ENCODE peak calls at places on chromosomes 12 and 14, in seven cellular contexts. One of them, this sample, is unnamed.

GRCh38 chr12:98470469-98471082 is 44.8 kb upstream of the TMPO start:
- DNase-seq in brain microvascular endothelial cell: no peak
- DNase-seq in right atrium auricular region: peak
- DNase-seq in H1: no peak
- DNase-seq in neural progenitor cell: no peak
- DNase-seq in B cell: no peak
- DNase-seq in pancreas: no peak
- DNase-seq in this sample: peak

GRCh38 chr12:59977779-59978178 is 381.9 kb downstream of the SLC16A7 start:
- DNase-seq in pancreas: no peak
- DNase-seq in right atrium auricular region: no peak
- DNase-seq in neural progenitor cell: no peak
- DNase-seq in H1: no peak
- DNase-seq in brain microvascular endothelial cell: no peak
- DNase-seq in B cell: no peak
- DNase-seq in this sample: no peak

GRCh38 chr12:39912211-39912980 is 193.5 kb downstream of the SLC2A13 start:
- DNase-seq in B cell: no peak
- DNase-seq in right atrium auricular region: no peak
- DNase-seq in neural progenitor cell: no peak
- DNase-seq in pancreas: peak
- DNase-seq in brain microvascular endothelial cell: no peak
- DNase-seq in H1: no peak
- DNase-seq in this sample: no peak

GRCh38 chr14:68789798-68790655 is 2.8 kb downstream of the ZFP36L1 start:
- DNase-seq in B cell: no peak
- DNase-seq in H1: no peak
- DNase-seq in neural progenitor cell: peak
- DNase-seq in brain microvascular endothelial cell: no peak
- DNase-seq in pancreas: peak
- DNase-seq in right atrium auricular region: peak
- DNase-seq in this sample: peak

GRCh38 chr12:77152623-77153193 is 87.3 kb upstream of the E2F7 start:
- DNase-seq in B cell: no peak
- DNase-seq in pancreas: no peak
- DNase-seq in brain microvascular endothelial cell: peak
- DNase-seq in neural progenitor cell: peak
- DNase-seq in right atrium auricular region: no peak
- DNase-seq in H1: no peak
- DNase-seq in this sample: no peak

GRCh38 chr14:22737052-22737451 is 29.4 kb upstream of the OXA1L start:
- DNase-seq in right atrium auricular region: no peak
- DNase-seq in pancreas: no peak
- DNase-seq in H1: no peak
- DNase-seq in B cell: no peak
- DNase-seq in brain microvascular endothelial cell: no peak
- DNase-seq in neural progenitor cell: no peak
- DNase-seq in this sample: no peak

GRCh38 chr12:122356192-122356635 is 66.3 kb downstream of the CLIP1 start:
- DNase-seq in brain microvascular endothelial cell: peak
- DNase-seq in pancreas: no peak
- DNase-seq in neural progenitor cell: peak
- DNase-seq in B cell: peak
- DNase-seq in right atrium auricular region: no peak
- DNase-seq in H1: no peak
- DNase-seq in this sample: no peak

GRCh38 chr12:27709932-27710591 is 570 bp upstream of the MRPS35 start:
- DNase-seq in right atrium auricular region: no peak
- DNase-seq in pancreas: no peak
- DNase-seq in H1: no peak
- DNase-seq in neural progenitor cell: no peak
- DNase-seq in B cell: no peak
- DNase-seq in brain microvascular endothelial cell: peak
- DNase-seq in this sample: no peak

GRCh38 chr14:74804219-74804825 is 41.2 kb downstream of the YLPM1 start:
- DNase-seq in right atrium auricular region: no peak
- DNase-seq in brain microvascular endothelial cell: peak
- DNase-seq in B cell: no peak
- DNase-seq in pancreas: no peak
- DNase-seq in H1: no peak
- DNase-seq in neural progenitor cell: peak
- DNase-seq in this sample: no peak

GRCh38 chr12:124032265-124032886 is 59.4 kb downstream of the ZNF664 start:
- DNase-seq in B cell: no peak
- DNase-seq in H1: no peak
- DNase-seq in pancreas: peak
- DNase-seq in neural progenitor cell: peak
- DNase-seq in brain microvascular endothelial cell: peak
- DNase-seq in right atrium auricular region: no peak
- DNase-seq in this sample: no peak

GRCh38 chr14:61101803-61102548 is 120.9 kb downstream of the SLC38A6 start:
- DNase-seq in neural progenitor cell: no peak
- DNase-seq in right atrium auricular region: no peak
- DNase-seq in B cell: no peak
- DNase-seq in H1: no peak
- DNase-seq in pancreas: no peak
- DNase-seq in brain microvascular endothelial cell: no peak
- DNase-seq in this sample: no peak

GRCh38 chr14:52315355-52315718 is 1.2 kb downstream of the PTGER2 start:
- DNase-seq in B cell: no peak
- DNase-seq in neural progenitor cell: peak
- DNase-seq in pancreas: no peak
- DNase-seq in H1: no peak
- DNase-seq in brain microvascular endothelial cell: no peak
- DNase-seq in right atrium auricular region: no peak
- DNase-seq in this sample: no peak

GRCh38 chr12:130775953-130776856 is 60.1 kb upstream of the RIMBP2 start:
- DNase-seq in pancreas: peak
- DNase-seq in B cell: no peak
- DNase-seq in H1: no peak
- DNase-seq in right atrium auricular region: peak
- DNase-seq in brain microvascular endothelial cell: peak
- DNase-seq in neural progenitor cell: peak
- DNase-seq in this sample: no peak

GRCh38 chr12:131391399-131391798 is 319.5 kb upstream of the SFSWAP start:
- DNase-seq in neural progenitor cell: no peak
- DNase-seq in brain microvascular endothelial cell: no peak
- DNase-seq in pancreas: no peak
- DNase-seq in B cell: no peak
- DNase-seq in right atrium auricular region: no peak
- DNase-seq in H1: no peak
- DNase-seq in this sample: no peak

GRCh38 chr14:37384870-37385596 is 187.3 kb downstream of the MIPOL1 start:
- DNase-seq in brain microvascular endothelial cell: no peak
- DNase-seq in B cell: no peak
- DNase-seq in H1: no peak
- DNase-seq in neural progenitor cell: no peak
- DNase-seq in right atrium auricular region: no peak
- DNase-seq in pancreas: peak
- DNase-seq in this sample: no peak

GRCh38 chr12:109264095-109264942 is 44.8 kb downstream of the FOXN4 start:
- DNase-seq in neural progenitor cell: peak
- DNase-seq in right atrium auricular region: peak
- DNase-seq in brain microvascular endothelial cell: peak
- DNase-seq in H1: peak
- DNase-seq in pancreas: peak
- DNase-seq in B cell: no peak
- DNase-seq in this sample: no peak

GRCh38 chr12:118102070-118102469 is 1.7 kb downstream of the VSIG10 start:
- DNase-seq in B cell: no peak
- DNase-seq in H1: no peak
- DNase-seq in pancreas: no peak
- DNase-seq in neural progenitor cell: no peak
- DNase-seq in brain microvascular endothelial cell: no peak
- DNase-seq in right atrium auricular region: no peak
- DNase-seq in this sample: no peak

DNA sequence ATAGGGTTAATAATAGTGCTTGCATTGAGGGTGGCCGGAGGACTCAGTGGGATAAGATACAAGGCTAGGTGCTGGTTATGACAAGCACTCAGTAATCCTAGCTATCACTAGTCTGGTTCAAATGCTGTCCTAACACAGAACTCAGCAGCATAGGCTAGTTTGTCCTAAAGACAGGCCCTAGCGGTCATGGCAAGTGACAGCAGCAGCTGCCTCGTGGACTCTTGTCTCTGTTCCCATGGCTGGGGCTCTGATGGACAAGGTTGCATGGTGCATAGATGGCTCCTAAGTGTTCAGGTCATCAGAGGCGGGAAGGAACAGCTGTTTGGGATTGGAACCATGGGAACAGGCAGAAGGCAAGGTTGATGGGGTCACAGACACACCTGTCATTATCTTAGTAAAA is 42.4 kb upstream of the IGF1 start:
- DNase-seq in H1: no peak
- DNase-seq in right atrium auricular region: no peak
- DNase-seq in neural progenitor cell: no peak
- DNase-seq in pancreas: no peak
- DNase-seq in brain microvascular endothelial cell: no peak
- DNase-seq in B cell: no peak
- DNase-seq in this sample: no peak
- TF ChIP-seq CTCF in H1: peak
- TF ChIP-seq CTCF in right atrium auricular region: no peak
- TF ChIP-seq CTCF in neural progenitor cell: no peak
- TF ChIP-seq CTCF in pancreas: no peak
- TF ChIP-seq CTCF in brain microvascular endothelial cell: no peak
- TF ChIP-seq CTCF in B cell: no peak
- TF ChIP-seq CTCF in this sample: no peak

DNA sequence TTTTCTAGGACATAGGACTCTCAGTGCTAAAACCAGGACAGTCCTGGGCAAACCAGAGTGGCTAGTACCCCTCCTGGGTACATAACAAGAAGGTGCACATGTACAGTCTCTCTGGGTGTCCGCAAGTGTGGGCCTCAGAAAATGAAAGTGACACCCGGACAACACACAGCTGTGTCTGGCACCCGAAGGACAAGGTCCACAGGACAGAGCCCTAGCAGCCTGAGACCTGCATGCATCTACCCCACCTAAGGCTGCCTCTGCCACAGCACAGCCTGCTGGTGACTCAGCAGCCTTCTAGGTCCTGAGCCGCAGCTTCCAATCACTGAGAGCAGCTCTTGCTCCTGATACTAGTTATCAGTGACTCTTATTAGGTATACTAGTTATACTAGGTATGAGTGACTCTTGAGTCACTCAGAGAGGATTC is 784.1 kb upstream of the TBX3 start:
- DNase-seq in B cell: no peak
- DNase-seq in brain microvascular endothelial cell: peak
- DNase-seq in pancreas: no peak
- DNase-seq in neural progenitor cell: no peak
- DNase-seq in right atrium auricular region: no peak
- DNase-seq in H1: no peak
- DNase-seq in this sample: no peak
- TF ChIP-seq CTCF in B cell: no peak
- TF ChIP-seq CTCF in brain microvascular endothelial cell: peak
- TF ChIP-seq CTCF in pancreas: no peak
- TF ChIP-seq CTCF in neural progenitor cell: peak
- TF ChIP-seq CTCF in right atrium auricular region: peak
- TF ChIP-seq CTCF in H1: peak
- TF ChIP-seq CTCF in this sample: no peak

GRCh38 chr12:4270016-4270669 is 3.4 kb upstream of the CCND2 start:
- DNase-seq in neural progenitor cell: peak
- DNase-seq in pancreas: no peak
- DNase-seq in right atrium auricular region: no peak
- DNase-seq in H1: no peak
- DNase-seq in brain microvascular endothelial cell: no peak
- DNase-seq in B cell: peak
- DNase-seq in this sample: no peak

GRCh38 chr12:4270670-4271432 is 2.7 kb upstream of the CCND2 start:
- DNase-seq in neural progenitor cell: peak
- DNase-seq in H1: no peak
- DNase-seq in brain microvascular endothelial cell: no peak
- DNase-seq in right atrium auricular region: peak
- DNase-seq in pancreas: peak
- DNase-seq in B cell: peak
- DNase-seq in this sample: no peak

GRCh38 chr12:4268549-4269181 is 4.9 kb upstream of the CCND2 start:
- DNase-seq in pancreas: no peak
- DNase-seq in B cell: peak
- DNase-seq in neural progenitor cell: peak
- DNase-seq in brain microvascular endothelial cell: no peak
- DNase-seq in right atrium auricular region: no peak
- DNase-seq in H1: no peak
- DNase-seq in this sample: no peak

GRCh38 chr12:4267904-4268548 is 5.5 kb upstream of the CCND2 start:
- DNase-seq in brain microvascular endothelial cell: no peak
- DNase-seq in right atrium auricular region: no peak
- DNase-seq in B cell: no peak
- DNase-seq in H1: no peak
- DNase-seq in pancreas: no peak
- DNase-seq in neural progenitor cell: no peak
- DNase-seq in this sample: no peak

DNA sequence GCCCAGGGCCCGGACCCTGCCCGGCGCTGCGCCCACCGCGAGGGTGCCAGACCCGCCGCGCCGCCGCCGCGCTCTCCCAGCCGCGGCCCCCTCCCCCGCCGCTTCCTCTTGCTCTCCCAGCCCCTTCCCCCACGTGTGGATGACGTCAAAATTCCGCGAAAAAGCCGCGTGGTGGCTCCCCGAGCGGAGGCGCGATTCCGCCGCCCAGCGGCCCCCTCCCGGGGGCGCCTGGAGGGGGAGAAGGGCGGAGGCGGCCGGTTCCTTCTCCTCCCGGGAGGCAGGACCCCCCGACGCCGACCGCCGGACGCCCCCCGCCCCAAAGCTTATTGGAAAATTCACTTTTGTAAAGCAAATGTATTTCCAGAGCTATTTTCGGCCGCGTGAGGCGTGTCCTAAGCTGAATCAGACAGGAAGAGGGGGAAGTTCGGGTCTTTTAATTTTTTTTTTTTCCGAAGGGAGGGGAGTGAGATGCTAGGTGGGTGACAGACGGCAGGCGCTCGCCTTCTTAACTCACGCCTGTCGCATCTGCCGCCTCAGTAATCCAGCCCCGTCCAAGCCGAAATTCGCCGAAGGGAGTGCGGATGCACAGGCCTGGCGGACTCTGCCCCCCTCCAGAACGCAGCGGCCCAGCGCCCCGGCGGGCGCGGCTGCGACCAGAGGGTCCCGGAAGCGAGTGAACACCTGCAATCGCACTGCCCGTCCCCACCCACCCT is 4.1 kb upstream of the CCND2 start:
- DNase-seq in H1: no peak
- DNase-seq in right atrium auricular region: peak
- DNase-seq in B cell: peak
- DNase-seq in brain microvascular endothelial cell: peak
- DNase-seq in neural progenitor cell: peak
- DNase-seq in pancreas: peak
- DNase-seq in this sample: no peak
- TF ChIP-seq CTCF in H1: no peak
- TF ChIP-seq CTCF in right atrium auricular region: peak
- TF ChIP-seq CTCF in B cell: no peak
- TF ChIP-seq CTCF in brain microvascular endothelial cell: no peak
- TF ChIP-seq CTCF in neural progenitor cell: no peak
- TF ChIP-seq CTCF in pancreas: no peak
- TF ChIP-seq CTCF in this sample: no peak

DNA sequence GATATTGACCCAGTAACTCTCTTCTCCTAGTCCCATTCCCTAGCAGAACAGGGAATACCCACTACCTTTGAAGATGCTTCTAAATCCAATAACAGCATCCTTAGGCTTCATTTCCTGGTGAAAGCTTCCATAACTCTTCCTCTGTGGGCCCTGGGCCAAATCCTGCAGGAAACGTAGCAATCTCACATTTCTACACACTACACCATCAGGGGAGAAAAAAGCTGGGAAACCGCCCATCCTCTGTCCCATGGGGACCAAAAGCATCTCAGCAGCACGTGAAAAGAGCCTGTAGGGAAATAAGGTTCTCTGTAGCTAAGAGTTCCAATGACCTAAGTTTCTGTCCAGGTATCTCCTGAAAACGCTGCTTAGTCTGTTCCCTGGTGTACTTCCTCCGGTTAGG is 340.2 kb downstream of the DPF3 start:
- DNase-seq in brain microvascular endothelial cell: no peak
- DNase-seq in neural progenitor cell: no peak
- DNase-seq in H1: no peak
- DNase-seq in right atrium auricular region: no peak
- DNase-seq in pancreas: no peak
- DNase-seq in B cell: no peak
- DNase-seq in this sample: no peak
- TF ChIP-seq CTCF in brain microvascular endothelial cell: no peak
- TF ChIP-seq CTCF in neural progenitor cell: no peak
- TF ChIP-seq CTCF in H1: no peak
- TF ChIP-seq CTCF in right atrium auricular region: no peak
- TF ChIP-seq CTCF in pancreas: no peak
- TF ChIP-seq CTCF in B cell: no peak
- TF ChIP-seq CTCF in this sample: no peak

This sample was measured in coronary artery.